ENCODE peak calls at places on chromosomes 7 and 10, in seven cellular contexts. C, M, Y, H, D, B and U are unnamed samples.

GRCh38 chr7:99447943-99448342 is 9.2 kb downstream of the CPSF4 start:
- DNase-seq in C (no peak), M (no peak), Y (peak), H (no peak), D (no peak), B (no peak), U (no peak)

GRCh38 chr7:157276091-157276561 is 60.7 kb upstream of the DNAJB6 start:
- DNase-seq in C (no peak), M (no peak), Y (no peak), H (no peak), D (no peak), B (peak), U (no peak)

GRCh38 chr7:141073641-141074161 is at the start of gene TMEM178B:
- DNase-seq in C (no peak), M (no peak), Y (no peak), H (no peak), D (peak), B (peak), U (peak)

GRCh38 chr10:99667108-99667751 is 7.9 kb downstream of the ENTPD7 start:
- DNase-seq in C (peak), M (peak), Y (no peak), H (no peak), D (no peak), B (no peak), U (no peak)

GRCh38 chr10:67297637-67298181 is 371.9 kb downstream of the LRRTM3 start:
- DNase-seq in C (no peak), M (no peak), Y (no peak), H (no peak), D (no peak), B (no peak), U (no peak)

GRCh38 chr7:132472463-132473120 is 103.7 kb downstream of the PLXNA4 start:
- DNase-seq in C (peak), M (no peak), Y (peak), H (no peak), D (no peak), B (no peak), U (peak)

GRCh38 chr10:4623757-4624420 is 202.1 kb upstream of the AKR1E2 start:
- DNase-seq in C (no peak), M (peak), Y (no peak), H (no peak), D (no peak), B (no peak), U (no peak)

GRCh38 chr10:24727811-24728210 is 4.1 kb upstream of the ARHGAP21 start:
- DNase-seq in C (no peak), M (no peak), Y (peak), H (no peak), D (no peak), B (peak), U (peak)

GRCh38 chr10:94299417-94299816 is 63.3 kb downstream of the NOC3L start:
- DNase-seq in C (peak), M (peak), Y (no peak), H (no peak), D (no peak), B (no peak), U (no peak)

GRCh38 chr7:26490631-26491624 is 199.3 kb downstream of the SNX10 start:
- DNase-seq in C (no peak), M (no peak), Y (peak), H (no peak), D (no peak), B (no peak), U (no peak)

GRCh38 chr10:126216221-126216701 is 172.0 kb downstream of the ADAM12 start:
- DNase-seq in C (peak), M (peak), Y (no peak), H (no peak), D (no peak), B (no peak), U (peak)

GRCh38 chr10:49324711-49325110 is 25.7 kb downstream of the C10orf71 start:
- DNase-seq in C (no peak), M (no peak), Y (no peak), H (no peak), D (no peak), B (peak), U (peak)

GRCh38 chr7:93717217-93717900 is 142.8 kb upstream of the CALCR start:
- DNase-seq in C (peak), M (no peak), Y (no peak), H (no peak), D (no peak), B (no peak), U (no peak)

GRCh38 chr7:33806284-33807157 is 98.8 kb upstream of the BMPER start:
- DNase-seq in C (peak), M (peak), Y (no peak), H (no peak), D (no peak), B (no peak), U (peak)

GRCh38 chr10:123257904-123258303 is 103.7 kb downstream of the BUB3 start:
- DNase-seq in C (no peak), M (no peak), Y (no peak), H (no peak), D (no peak), B (no peak), U (no peak)

GRCh38 chr7:100545636-100546128 is 6.7 kb downstream of the AGFG2 start:
- DNase-seq in C (peak), M (peak), Y (peak), H (no peak), D (no peak), B (peak), U (peak)

GRCh38 chr10:129833988-129834387 is 130.1 kb downstream of the EBF3 start:
- DNase-seq in C (no peak), M (no peak), Y (no peak), H (no peak), D (no peak), B (no peak), U (peak)

GRCh38 chr10:24439935-24440334 is 231.0 kb downstream of the KIAA1217 start:
- DNase-seq in C (no peak), M (peak), Y (no peak), H (no peak), D (no peak), B (no peak), U (no peak)

DNA sequence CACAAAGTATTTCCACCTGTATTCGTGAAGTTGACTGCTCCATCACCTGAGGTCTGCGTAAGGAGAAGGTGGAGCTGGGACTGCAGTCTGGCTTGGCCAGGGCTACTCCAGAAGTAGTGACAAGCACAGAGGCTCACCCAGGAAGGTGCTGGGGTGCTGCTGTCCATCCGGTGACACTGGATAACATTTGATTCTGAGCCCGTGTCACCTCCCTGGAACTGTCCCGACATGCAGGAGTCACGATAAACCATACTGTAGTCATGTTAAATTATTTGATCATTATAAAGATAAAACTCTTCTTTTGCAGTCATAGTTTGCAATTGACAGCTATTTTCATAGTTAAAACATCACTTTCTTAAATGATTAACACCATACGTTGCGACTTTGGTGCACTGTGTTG is 28.7 kb upstream of the GALNTL5 start:
- DNase-seq in C (no peak), M (no peak), Y (no peak), H (no peak), D (no peak), B (no peak), U (no peak)
- H3K18ac ChIP-seq in C (no peak), M (no peak), Y (no peak), H (no peak), D (no peak), B (no peak), U (no peak)

GRCh38 chr10:70588852-70589570 is 13.5 kb downstream of the PRF1 start:
- DNase-seq in C (no peak), M (no peak), Y (no peak), H (no peak), D (no peak), B (no peak), U (no peak)
- H3K27ac ChIP-seq in C (no peak), M (no peak), Y (no peak), H (no peak), D (no peak), B (no peak), U (no peak)

GRCh38 chr7:92296898-92297435 is 51.2 kb downstream of the ANKIB1 start:
- DNase-seq in C (no peak), M (no peak), Y (no peak), H (no peak), D (no peak), B (no peak), U (no peak)
- H3K18ac ChIP-seq in C (no peak), M (no peak), Y (no peak), H (no peak), D (no peak), B (no peak), U (no peak)

GRCh38 chr7:142380064-142380463 is 122.2 kb upstream of the PRSS58 start:
- DNase-seq in C (no peak), M (no peak), Y (no peak), H (no peak), D (no peak), B (no peak), U (peak)

GRCh38 chr7:142383826-142384507 is 126.1 kb upstream of the PRSS58 start:
- DNase-seq in C (peak), M (no peak), Y (no peak), H (no peak), D (no peak), B (no peak), U (no peak)

GRCh38 chr7:142381727-142382409 is 124.0 kb upstream of the PRSS58 start:
- DNase-seq in C (no peak), M (no peak), Y (no peak), H (no peak), D (no peak), B (no peak), U (no peak)

GRCh38 chr7:142385528-142386340 is 127.9 kb upstream of the PRSS58 start:
- DNase-seq in C (peak), M (peak), Y (peak), H (no peak), D (peak), B (peak), U (peak)

DNA sequence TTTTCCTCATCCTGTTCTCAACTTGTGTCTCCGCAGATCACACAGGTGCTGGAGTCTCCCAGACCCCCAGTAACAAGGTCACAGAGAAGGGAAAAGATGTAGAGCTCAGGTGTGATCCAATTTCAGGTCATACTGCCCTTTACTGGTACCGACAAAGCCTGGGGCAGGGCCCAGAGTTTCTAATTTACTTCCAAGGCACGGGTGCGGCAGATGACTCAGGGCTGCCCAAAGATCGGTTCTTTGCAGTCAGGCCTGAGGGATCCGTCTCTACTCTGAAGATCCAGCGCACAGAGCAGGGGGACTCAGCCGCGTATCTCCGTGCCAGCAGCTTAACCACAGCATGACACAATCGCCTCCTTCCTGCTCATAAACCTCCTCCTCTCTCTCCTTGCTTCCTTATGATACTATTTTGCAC is 126.7 kb upstream of the PRSS58 start:
- DNase-seq in C (peak), M (peak), Y (no peak), H (no peak), D (no peak), B (no peak), U (no peak)
- H3K27ac ChIP-seq in C (no peak), M (no peak), Y (no peak), H (no peak), D (no peak), B (no peak), U (no peak)